ENCODE peak calls at places on chromosome 16, in eight cellular contexts. T is H54; D is renal cortical epithelial cell; G is ascending aorta; E is NCI-H510A treated with DMSO at 0.1 percent for 48 hours; Q is GM04504; A is activated effector memory CD4-positive, alpha-beta T cell treated with anti-CD3 and anti-CD28 coated beads, Interleukin-2, amount 50 U/mL, for 16 hours; S is activated T-helper 1 cell treated with Interleukin-2 at 50 U/mL for 16 hours. Z is an unnamed sample.

GRCh38 chr16:21684199-21684598 is 20.4 kb downstream of the OTOA start:
- DNase-seq in E (no peak), A (peak), S (no peak), Q (no peak), T (no peak), G (no peak), D (no peak), Z (peak)

GRCh38 chr16:57462978-57463362 is 491 bp downstream of the POLR2C start:
- DNase-seq in D (no peak), T (no peak), E (no peak), A (no peak), G (no peak), S (no peak), Q (no peak), Z (no peak)

GRCh38 chr16:12758031-12758669 is 45.5 kb downstream of the CPPED1 start:
- DNase-seq in G (no peak), D (no peak), Q (no peak), S (no peak), E (no peak), T (no peak), A (no peak), Z (no peak)

GRCh38 chr16:70470927-70471341 is 16.5 kb downstream of the FCSK start:
- DNase-seq in A (no peak), T (peak), Q (no peak), E (no peak), S (no peak), G (no peak), D (no peak), Z (no peak)

GRCh38 chr16:7321661-7322060 is 11.0 kb upstream of the RBFOX1 start:
- DNase-seq in D (no peak), Q (no peak), E (no peak), A (no peak), G (no peak), S (no peak), T (no peak), Z (no peak)

GRCh38 chr16:30524575-30525571 is 1.5 kb downstream of the ZNF768 start:
- DNase-seq in G (no peak), E (no peak), T (no peak), D (no peak), Q (no peak), A (no peak), S (no peak), Z (no peak)

GRCh38 chr16:49351119-49351518 is 22.5 kb upstream of the C16orf78 start:
- DNase-seq in D (no peak), T (no peak), Q (no peak), G (no peak), S (no peak), A (no peak), E (no peak), Z (no peak)

GRCh38 chr16:75029854-75030253 is 31.0 kb downstream of the ZNRF1 start:
- DNase-seq in A (no peak), E (no peak), G (no peak), D (peak), S (no peak), Q (no peak), T (no peak), Z (no peak)

GRCh38 chr16:82629441-82630027 is 2.8 kb downstream of the CDH13 start:
- DNase-seq in G (peak), S (no peak), Q (peak), E (no peak), D (peak), A (no peak), T (peak), Z (no peak)

GRCh38 chr16:22356930-22357634 is 17.3 kb downstream of the CDR2 start:
- DNase-seq in Q (no peak), A (no peak), S (no peak), E (no peak), T (no peak), G (no peak), D (no peak), Z (no peak)

GRCh38 chr16:50702725-50703124 is 9.3 kb downstream of the NOD2 start:
- DNase-seq in S (no peak), E (no peak), G (no peak), T (no peak), A (no peak), D (peak), Q (no peak), Z (no peak)

GRCh38 chr16:3575491-3575890 is 1.7 kb downstream of the NLRC3 start:
- DNase-seq in S (no peak), T (no peak), G (no peak), E (no peak), Q (no peak), D (no peak), A (no peak), Z (no peak)

GRCh38 chr16:84841787-84842300 is 22.1 kb downstream of the CRISPLD2 start:
- DNase-seq in S (no peak), E (peak), D (peak), A (no peak), Q (no peak), G (no peak), T (no peak), Z (no peak)

GRCh38 chr16:57284206-57284951 is at the start of gene PLLP:
- DNase-seq in E (peak), Q (no peak), T (peak), S (no peak), D (peak), A (peak), G (no peak), Z (peak)

GRCh38 chr16:4508806-4509205 is 29.8 kb downstream of the CDIP1 start:
- DNase-seq in T (no peak), A (no peak), S (no peak), E (no peak), Q (no peak), D (no peak), G (no peak), Z (no peak)

GRCh38 chr16:57058291-57058861 is 34.0 kb upstream of the CPNE2 start:
- DNase-seq in Q (no peak), D (no peak), T (no peak), A (no peak), E (no peak), S (no peak), G (no peak), Z (no peak)

GRCh38 chr16:5319799-5320198 is 222.2 kb upstream of the EEF2KMT start:
- DNase-seq in G (no peak), E (no peak), T (no peak), D (no peak), Q (no peak), S (no peak), A (no peak), Z (no peak)

GRCh38 chr16:11759163-11759834 is 16.6 kb upstream of the TXNDC11 start:
- DNase-seq in T (no peak), Q (no peak), D (peak), G (no peak), S (no peak), A (no peak), E (no peak), Z (no peak)

GRCh38 chr16:29760567-29761279 is 14.9 kb upstream of the C16orf54 start:
- DNase-seq in A (no peak), S (no peak), E (peak), Q (no peak), T (no peak), G (no peak), D (no peak), Z (no peak)

GRCh38 chr16:84795338-84796053 is 24.3 kb upstream of the CRISPLD2 start:
- DNase-seq in T (peak), G (peak), Q (peak), E (no peak), A (no peak), S (no peak), D (peak), Z (no peak)

GRCh38 chr16:72876221-72876620 is 171.7 kb downstream of the ZFHX3 start:
- DNase-seq in T (no peak), D (no peak), S (no peak), A (no peak), E (no peak), G (peak), Q (peak), Z (no peak)

GRCh38 chr16:89130448-89130847 is 36.8 kb downstream of the ACSF3 start:
- DNase-seq in T (no peak), E (no peak), G (no peak), Q (no peak), S (no peak), A (no peak), D (no peak), Z (no peak)

GRCh38 chr16:1964046-1964505 is 550 bp downstream of the RPS2 start:
- DNase-seq in A (peak), E (no peak), S (no peak), T (no peak), G (no peak), D (no peak), Q (no peak), Z (no peak)

GRCh38 chr16:50596762-50597450 is 48.7 kb downstream of the NKD1 start:
- DNase-seq in G (no peak), T (no peak), D (no peak), S (no peak), A (no peak), E (no peak), Q (no peak), Z (no peak)

GRCh38 chr16:29806096-29806579 is at the start of gene MAZ:
- DNase-seq in D (peak), T (peak), G (no peak), Q (no peak), S (peak), E (peak), A (peak), Z (peak)

GRCh38 chr16:89557230-89557935 is 3.1 kb upstream of the RPL13 start:
- DNase-seq in E (peak), G (peak), T (peak), D (peak), S (peak), Q (no peak), A (peak), Z (peak)

GRCh38 chr16:70422543-70422942 is 16.4 kb downstream of the ST3GAL2 start:
- DNase-seq in E (no peak), T (no peak), G (no peak), Q (no peak), A (no peak), S (no peak), D (no peak), Z (no peak)

Z was measured in activated T-helper 9 cell treated with anti-CD3 and anti-CD28 coated beads, Interleukin-2, amount 50 U/mL, for 16 hours.